ENCODE peak calls at places on chromosomes 3 and 15, in ten cellular contexts. Q, P, K, D, G, Z, I, O, S and U are unnamed samples.

GRCh38 chr3:126983276-126983652 is 349 bp downstream of the PLXNA1 start:
- DNase-seq in D (no peak), I (no peak), P (no peak), Q (no peak), Z (no peak), G (no peak), S (no peak), K (no peak), O (no peak), U (no peak)

GRCh38 chr15:74964794-74965193 is 8.2 kb upstream of the RPP25 start:
- DNase-seq in Q (no peak), S (peak; percentile 68), K (no peak), P (no peak), Z (no peak), G (no peak), D (peak; percentile 37), O (no peak), I (no peak), U (no peak)

GRCh38 chr3:13627681-13628080 is 78.8 kb downstream of the FBLN2 start:
- DNase-seq in I (no peak), K (no peak), Q (no peak), D (no peak), P (no peak), G (no peak), S (no peak), Z (no peak), O (no peak), U (no peak)

GRCh38 chr3:48991851-48992545 is 2.0 kb downstream of the P4HTM start:
- DNase-seq in Q (no peak), S (no peak), Z (no peak), P (no peak), O (no peak), D (no peak), I (no peak), G (no peak), K (no peak), U (no peak)

GRCh38 chr3:110226645-110227044 is 845.0 kb upstream of the NECTIN3 start:
- DNase-seq in Q (no peak), P (no peak), O (no peak), K (no peak), G (no peak), Z (no peak), S (no peak), D (no peak), I (no peak), U (no peak)

GRCh38 chr15:73940061-73940981 is 14.1 kb downstream of the LOXL1 start:
- DNase-seq in Q (no peak), G (no peak), K (no peak), Z (no peak), P (no peak), D (no peak), O (no peak), I (no peak), S (peak; percentile 48), U (no peak)

GRCh38 chr3:131540821-131541220 is 38.0 kb upstream of the MRPL3 start:
- DNase-seq in P (no peak), I (no peak), Z (no peak), K (no peak), O (no peak), D (no peak), Q (no peak), S (no peak), G (no peak), U (no peak)

GRCh38 chr3:49841126-49841525 is 15.2 kb downstream of the TRAIP start:
- DNase-seq in S (peak; percentile 20), I (peak; percentile 66), Z (peak; percentile 60), K (no peak), G (no peak), P (peak; percentile 24), D (peak; percentile 64), Q (no peak), O (peak; percentile 50), U (no peak)

GRCh38 chr15:80168421-80168820 is 15.6 kb downstream of the FAH start:
- DNase-seq in I (no peak), G (no peak), Z (no peak), D (no peak), K (no peak), P (no peak), Q (no peak), S (no peak), O (no peak), U (no peak)

GRCh38 chr3:177647876-177648275 is 450.6 kb upstream of the TBL1XR1 start:
- DNase-seq in S (no peak), Q (no peak), P (no peak), G (no peak), K (no peak), I (no peak), D (no peak), O (peak; percentile 20), Z (no peak), U (no peak)

GRCh38 chr3:190357468-190357867 is 30.5 kb upstream of the CLDN16 start:
- DNase-seq in O (no peak), P (no peak), D (no peak), Q (no peak), S (no peak), G (no peak), K (no peak), Z (no peak), I (no peak), U (no peak)

GRCh38 chr3:128273116-128273840 is 120.0 kb downstream of the EEFSEC start:
- DNase-seq in I (no peak), O (no peak), K (no peak), G (no peak), P (no peak), Z (no peak), Q (no peak), S (no peak), D (no peak), U (peak; percentile 67)

GRCh38 chr15:57364282-57365007 is 11.9 kb upstream of the CGNL1 start:
- DNase-seq in D (peak; percentile 42), Q (no peak), G (no peak), I (peak; percentile 56), Z (peak; percentile 33), S (no peak), O (no peak), P (no peak), K (no peak), U (no peak)
- TF ChIP-seq CTCF in D (no peak), Q (no peak), G (no peak), I (no peak), Z (no peak), S (peak; percentile 15), O (no peak), P (no peak), K (no peak), U (peak; percentile 47)

DNA sequence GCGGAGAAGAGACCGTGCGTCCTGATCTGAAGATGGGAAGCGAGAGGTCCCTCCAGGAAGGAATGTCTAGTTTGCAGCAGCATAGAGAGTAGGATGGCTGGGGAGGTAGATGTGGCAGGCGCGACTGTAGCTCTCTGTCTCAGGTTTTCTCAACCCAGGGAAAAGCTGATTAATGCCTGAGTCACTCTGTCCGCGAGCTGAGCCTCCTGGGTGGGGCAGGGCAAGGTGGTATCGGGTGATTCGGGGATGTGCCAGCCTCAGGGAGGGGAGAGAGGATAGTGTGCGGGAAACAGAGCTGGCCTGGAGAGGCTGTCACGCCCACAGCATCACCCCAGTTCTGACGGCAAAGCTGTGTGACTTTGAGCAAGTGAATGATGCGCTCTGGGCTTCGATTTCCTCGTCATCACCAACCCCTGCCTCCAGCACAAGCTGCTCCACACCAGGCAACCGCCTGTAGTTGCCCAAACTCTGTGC is 28.4 kb downstream of the CPN2 start:
- DNase-seq in K (no peak), O (peak; percentile 57), P (peak; percentile 93), Z (no peak), S (peak; percentile 87), G (no peak), D (no peak), I (no peak), Q (no peak), U (no peak)
- TF ChIP-seq CTCF in K (no peak), O (no peak), P (no peak), Z (no peak), S (no peak), G (no peak), D (no peak), I (no peak), Q (no peak), U (no peak)

GRCh38 chr3:56986347-56986746 is 74.1 kb upstream of the SPATA12 start:
- DNase-seq in S (peak; percentile 8), O (no peak), G (no peak), D (no peak), P (no peak), K (no peak), Q (no peak), I (no peak), Z (no peak), U (no peak)

GRCh38 chr3:56988458-56988857 is 72.0 kb upstream of the SPATA12 start:
- DNase-seq in Q (peak; percentile 36), D (no peak), G (no peak), S (no peak), O (no peak), K (no peak), Z (no peak), P (no peak), I (no peak), U (no peak)

GRCh38 chr3:56983427-56983826 is 77.0 kb upstream of the SPATA12 start:
- DNase-seq in K (no peak), I (no peak), P (no peak), Z (no peak), G (no peak), D (no peak), O (no peak), S (no peak), Q (no peak), U (no peak)

GRCh38 chr3:56987238-56987932 is 73.1 kb upstream of the SPATA12 start:
- DNase-seq in K (no peak), S (peak; percentile 10), O (peak; percentile 53), P (no peak), D (peak; percentile 38), G (no peak), I (peak; percentile 39), Z (peak; percentile 36), Q (no peak), U (no peak)

DNA sequence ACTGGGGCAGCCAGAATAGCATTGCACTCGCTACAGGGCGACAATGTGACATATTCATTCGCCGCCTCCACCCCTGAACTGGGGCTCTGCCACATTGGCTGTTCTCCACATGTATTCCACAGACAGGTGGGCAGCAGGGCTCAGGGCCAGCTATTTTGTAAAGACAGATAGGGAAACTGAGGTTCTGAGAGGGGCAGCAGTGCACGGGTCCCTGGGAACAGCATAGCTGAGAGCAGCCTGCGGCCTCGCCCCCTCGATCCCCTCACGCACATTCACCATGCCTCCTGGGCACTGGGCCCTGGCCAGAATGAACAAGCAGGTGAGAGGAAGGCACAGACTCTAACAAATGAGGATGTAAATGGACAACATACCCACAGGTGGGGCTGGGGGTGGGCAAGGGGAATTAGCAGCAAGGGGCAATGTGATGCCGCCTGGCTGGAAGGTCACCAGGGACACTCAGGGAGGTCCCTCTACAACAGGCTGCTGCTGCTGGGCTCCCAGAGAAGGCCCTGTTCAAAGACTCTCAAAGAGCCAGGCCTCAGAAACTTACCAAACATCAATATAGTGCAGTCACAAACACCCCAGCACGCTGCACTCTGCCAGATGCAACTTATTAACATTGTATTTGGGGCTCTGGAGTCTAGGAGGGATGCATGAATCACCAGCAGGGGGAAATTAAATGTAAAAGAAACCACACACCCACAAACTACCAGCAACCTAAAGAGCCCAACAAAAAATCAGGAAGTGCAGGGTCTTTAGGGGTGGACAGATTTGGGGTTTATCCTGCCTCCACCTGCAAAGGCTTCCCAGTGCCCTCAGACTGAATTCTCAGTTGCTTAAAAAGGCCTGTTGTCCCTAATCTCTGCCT is 74.8 kb upstream of the SPATA12 start:
- DNase-seq in I (no peak), O (peak; percentile 53), K (no peak), P (no peak), G (no peak), Z (no peak), D (no peak), Q (no peak), S (peak; percentile 74), U (no peak)
- TF ChIP-seq CTCF in I (no peak), O (peak; percentile 21), K (no peak), P (no peak), G (no peak), Z (no peak), D (no peak), Q (no peak), S (peak; percentile 26), U (no peak)

GRCh38 chr3:175956964-175957363 is 1097.8 kb downstream of the NAALADL2 start:
- DNase-seq in G (no peak), Q (no peak), Z (no peak), P (no peak), K (no peak), D (peak; percentile 23), I (no peak), O (no peak), S (no peak), U (no peak)
- TF ChIP-seq CTCF in G (no peak), Q (peak; percentile 38), Z (peak; percentile 17), P (peak; percentile 21), K (no peak), D (no peak), I (no peak), O (no peak), S (peak; percentile 9), U (peak; percentile 38)